ENCODE peak calls at places on chromosomes 6 and 20, in six cellular contexts. One of them, this sample, is unnamed.

GRCh38 chr6:43495409-43495941 is 14.7 kb downstream of the LRRC73 start:
- DNase-seq in body of pancreas: no peak
- DNase-seq in transverse colon: peak; percentile 36
- DNase-seq in A549: no peak
- DNase-seq in right lobe of liver: no peak
- DNase-seq in esophagus squamous epithelium: no peak
- DNase-seq in this sample: no peak

GRCh38 chr20:3616250-3616649 is 46.9 kb downstream of the GFRA4 start:
- DNase-seq in esophagus squamous epithelium: no peak
- DNase-seq in A549: no peak
- DNase-seq in right lobe of liver: no peak
- DNase-seq in body of pancreas: peak; percentile 49
- DNase-seq in transverse colon: no peak
- DNase-seq in this sample: no peak

GRCh38 chr6:143598466-143599080 is 79.2 kb upstream of the PHACTR2 start:
- DNase-seq in right lobe of liver: no peak
- DNase-seq in A549: no peak
- DNase-seq in body of pancreas: no peak
- DNase-seq in transverse colon: no peak
- DNase-seq in esophagus squamous epithelium: no peak
- DNase-seq in this sample: no peak

GRCh38 chr6:52815167-52816092 is 11.8 kb upstream of the GSTA1 start:
- DNase-seq in right lobe of liver: peak; percentile 78
- DNase-seq in body of pancreas: peak; percentile 70
- DNase-seq in esophagus squamous epithelium: no peak
- DNase-seq in A549: peak; percentile 64
- DNase-seq in transverse colon: peak; percentile 52
- DNase-seq in this sample: no peak

GRCh38 chr20:50043573-50044352 is 61.0 kb downstream of the SNAI1 start:
- DNase-seq in transverse colon: no peak
- DNase-seq in esophagus squamous epithelium: no peak
- DNase-seq in right lobe of liver: no peak
- DNase-seq in A549: no peak
- DNase-seq in body of pancreas: no peak
- DNase-seq in this sample: no peak

GRCh38 chr20:8972963-8973362 is 95.9 kb upstream of the PLCB4 start:
- DNase-seq in body of pancreas: no peak
- DNase-seq in esophagus squamous epithelium: no peak
- DNase-seq in transverse colon: no peak
- DNase-seq in right lobe of liver: no peak
- DNase-seq in A549: no peak
- DNase-seq in this sample: no peak

GRCh38 chr6:26571592-26572296 is 25.0 kb upstream of the ABT1 start:
- DNase-seq in esophagus squamous epithelium: no peak
- DNase-seq in transverse colon: peak; percentile 47
- DNase-seq in right lobe of liver: peak; percentile 59
- DNase-seq in body of pancreas: peak; percentile 82
- DNase-seq in A549: no peak
- DNase-seq in this sample: no peak

GRCh38 chr6:22106445-22106844 is 190.4 kb downstream of the PRL start:
- DNase-seq in right lobe of liver: no peak
- DNase-seq in transverse colon: no peak
- DNase-seq in A549: no peak
- DNase-seq in esophagus squamous epithelium: no peak
- DNase-seq in body of pancreas: no peak
- DNase-seq in this sample: no peak

GRCh38 chr6:70549327-70549726 is 17.4 kb upstream of the SDHAF4 start:
- DNase-seq in esophagus squamous epithelium: no peak
- DNase-seq in transverse colon: no peak
- DNase-seq in body of pancreas: no peak
- DNase-seq in A549: no peak
- DNase-seq in right lobe of liver: no peak
- DNase-seq in this sample: no peak

GRCh38 chr20:47576516-47577033 is 74.9 kb downstream of the NCOA3 start:
- DNase-seq in A549: peak; percentile 81
- DNase-seq in esophagus squamous epithelium: no peak
- DNase-seq in body of pancreas: peak; percentile 69
- DNase-seq in right lobe of liver: peak; percentile 84
- DNase-seq in transverse colon: peak; percentile 57
- DNase-seq in this sample: peak; percentile 71

GRCh38 chr6:26330835-26331808 is 33.9 kb upstream of the BTN3A2 start:
- DNase-seq in body of pancreas: no peak
- DNase-seq in transverse colon: no peak
- DNase-seq in A549: no peak
- DNase-seq in right lobe of liver: no peak
- DNase-seq in esophagus squamous epithelium: no peak
- DNase-seq in this sample: no peak

GRCh38 chr6:160279850-160280249 is 21.2 kb upstream of the SLC22A2 start:
- DNase-seq in body of pancreas: no peak
- DNase-seq in A549: no peak
- DNase-seq in esophagus squamous epithelium: no peak
- DNase-seq in right lobe of liver: no peak
- DNase-seq in transverse colon: no peak
- DNase-seq in this sample: no peak

GRCh38 chr6:20998748-20999448 is 464.6 kb downstream of the CDKAL1 start:
- DNase-seq in transverse colon: no peak
- DNase-seq in esophagus squamous epithelium: no peak
- DNase-seq in right lobe of liver: no peak
- DNase-seq in A549: no peak
- DNase-seq in body of pancreas: no peak
- DNase-seq in this sample: no peak

GRCh38 chr6:168292911-168293310 is 26.7 kb downstream of the DACT2 start:
- DNase-seq in esophagus squamous epithelium: no peak
- DNase-seq in transverse colon: no peak
- DNase-seq in right lobe of liver: peak; percentile 36
- DNase-seq in A549: no peak
- DNase-seq in body of pancreas: no peak
- DNase-seq in this sample: no peak

DNA sequence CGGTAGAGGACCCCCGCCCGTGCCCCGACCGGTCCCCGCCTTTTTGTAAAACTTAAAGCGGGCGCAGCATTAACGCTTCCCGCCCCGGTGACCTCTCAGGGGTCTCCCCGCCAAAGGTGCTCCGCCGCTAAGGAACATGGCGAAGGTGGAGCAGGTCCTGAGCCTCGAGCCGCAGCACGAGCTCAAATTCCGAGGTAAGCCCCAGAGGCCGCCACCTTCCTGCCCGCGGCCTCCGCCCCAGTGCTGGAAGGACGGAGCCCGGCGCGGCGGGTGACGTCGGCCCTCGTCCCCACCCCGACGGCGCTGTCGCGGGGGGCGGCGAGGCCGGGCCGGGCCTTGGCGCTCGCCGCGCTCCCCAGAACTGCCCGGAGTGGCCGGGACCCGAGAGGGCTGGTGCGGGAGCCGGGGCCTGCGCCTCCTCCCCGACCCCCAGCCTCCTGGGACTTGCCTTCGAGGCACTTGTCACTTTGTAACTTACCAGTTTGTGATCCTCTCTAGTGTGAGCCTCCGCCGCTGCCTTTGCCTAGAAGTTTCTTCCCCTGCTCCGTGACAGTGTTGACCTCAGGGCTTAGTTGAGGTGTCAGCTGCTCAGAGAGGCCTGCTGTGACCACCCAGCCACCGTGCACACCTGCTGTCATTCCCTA is 417 bp downstream of the VAPB start:
- DNase-seq in body of pancreas: peak; percentile 47
- DNase-seq in transverse colon: peak; percentile 48
- DNase-seq in esophagus squamous epithelium: no peak
- DNase-seq in A549: no peak
- DNase-seq in right lobe of liver: peak; percentile 48
- DNase-seq in this sample: no peak
- TF ChIP-seq POLR2A in body of pancreas: peak; percentile 4
- TF ChIP-seq POLR2A in transverse colon: peak; percentile 37
- TF ChIP-seq POLR2A in esophagus squamous epithelium: peak; percentile 1
- TF ChIP-seq POLR2A in A549: no peak
- TF ChIP-seq POLR2A in right lobe of liver: no peak
- TF ChIP-seq POLR2A in this sample: no peak

GRCh38 chr6:25026723-25027122 is 91.0 kb upstream of the RIPOR2 start:
- DNase-seq in A549: no peak
- DNase-seq in transverse colon: no peak
- DNase-seq in right lobe of liver: no peak
- DNase-seq in body of pancreas: no peak
- DNase-seq in esophagus squamous epithelium: no peak
- DNase-seq in this sample: no peak

GRCh38 chr6:25028346-25028745 is 92.6 kb upstream of the RIPOR2 start:
- DNase-seq in right lobe of liver: no peak
- DNase-seq in esophagus squamous epithelium: no peak
- DNase-seq in A549: no peak
- DNase-seq in body of pancreas: no peak
- DNase-seq in transverse colon: no peak
- DNase-seq in this sample: no peak

GRCh38 chr6:25025919-25026301 is 90.2 kb upstream of the RIPOR2 start:
- DNase-seq in right lobe of liver: no peak
- DNase-seq in esophagus squamous epithelium: no peak
- DNase-seq in A549: no peak
- DNase-seq in body of pancreas: no peak
- DNase-seq in transverse colon: no peak
- DNase-seq in this sample: no peak

GRCh38 chr6:25025248-25025918 is 89.6 kb upstream of the RIPOR2 start:
- DNase-seq in A549: no peak
- DNase-seq in esophagus squamous epithelium: no peak
- DNase-seq in transverse colon: no peak
- DNase-seq in right lobe of liver: no peak
- DNase-seq in body of pancreas: no peak
- DNase-seq in this sample: no peak

DNA sequence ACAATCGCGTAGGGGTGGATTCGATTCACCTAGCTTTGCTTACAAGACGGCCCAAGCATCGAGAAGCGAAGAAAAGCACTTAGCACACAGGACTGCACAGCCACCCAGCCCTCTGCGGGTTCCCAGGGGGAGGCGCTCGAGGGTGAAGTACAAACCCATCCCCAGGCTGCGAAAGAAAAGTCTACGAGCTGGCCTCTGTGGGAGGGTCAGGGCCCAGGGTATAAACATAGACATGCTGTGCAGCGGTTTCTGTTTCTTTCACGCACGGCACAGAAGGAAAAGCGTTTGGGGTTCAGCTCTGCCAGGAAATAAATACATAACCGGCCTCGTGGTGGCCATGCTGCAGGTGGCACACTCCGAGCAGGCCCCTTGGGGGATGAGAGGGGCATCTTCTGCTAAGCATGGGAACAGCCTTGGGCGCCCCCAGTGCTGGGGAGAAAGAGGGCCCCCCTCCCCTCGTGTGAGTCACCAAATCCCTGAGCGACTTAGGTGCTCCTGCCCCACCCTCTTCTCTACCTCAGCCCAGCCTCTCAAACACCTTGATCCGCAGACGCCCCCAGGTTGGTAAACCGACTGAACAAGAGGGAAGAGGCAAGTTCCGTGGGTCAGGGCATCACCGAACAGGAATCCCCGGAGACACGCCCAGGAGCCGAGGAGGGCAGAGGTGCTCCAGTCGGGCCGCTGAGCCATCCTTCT is 91.6 kb upstream of the RIPOR2 start:
- DNase-seq in A549: no peak
- DNase-seq in transverse colon: peak; percentile 70
- DNase-seq in right lobe of liver: no peak
- DNase-seq in esophagus squamous epithelium: no peak
- DNase-seq in body of pancreas: no peak
- DNase-seq in this sample: peak; percentile 89
- TF ChIP-seq CTCF in A549: no peak
- TF ChIP-seq CTCF in transverse colon: no peak
- TF ChIP-seq CTCF in right lobe of liver: no peak
- TF ChIP-seq CTCF in esophagus squamous epithelium: no peak
- TF ChIP-seq CTCF in body of pancreas: no peak
- TF ChIP-seq CTCF in this sample: peak; percentile 22

GRCh38 chr6:15255481-15256414 is 9.9 kb downstream of the JARID2 start:
- DNase-seq in esophagus squamous epithelium: no peak
- DNase-seq in right lobe of liver: no peak
- DNase-seq in A549: no peak
- DNase-seq in transverse colon: no peak
- DNase-seq in body of pancreas: no peak
- DNase-seq in this sample: peak; percentile 57
- H3K4me3 ChIP-seq in esophagus squamous epithelium: no peak overlapping the region
- H3K4me3 ChIP-seq in right lobe of liver: no peak overlapping the region
- H3K4me3 ChIP-seq in A549: no peak overlapping the region
- H3K4me3 ChIP-seq in transverse colon: no peak overlapping the region
- H3K4me3 ChIP-seq in body of pancreas: no peak overlapping the region
- H3K4me3 ChIP-seq in this sample: no peak overlapping the region

GRCh38 chr6:110960014-110960390 is 1.5 kb downstream of the GTF3C6 start:
- DNase-seq in body of pancreas: no peak
- DNase-seq in transverse colon: no peak
- DNase-seq in right lobe of liver: no peak
- DNase-seq in A549: no peak
- DNase-seq in esophagus squamous epithelium: no peak
- DNase-seq in this sample: no peak

GRCh38 chr6:110953633-110954303 is 4.7 kb upstream of the GTF3C6 start:
- DNase-seq in right lobe of liver: no peak
- DNase-seq in esophagus squamous epithelium: no peak
- DNase-seq in A549: no peak
- DNase-seq in body of pancreas: no peak
- DNase-seq in transverse colon: no peak
- DNase-seq in this sample: no peak

DNA sequence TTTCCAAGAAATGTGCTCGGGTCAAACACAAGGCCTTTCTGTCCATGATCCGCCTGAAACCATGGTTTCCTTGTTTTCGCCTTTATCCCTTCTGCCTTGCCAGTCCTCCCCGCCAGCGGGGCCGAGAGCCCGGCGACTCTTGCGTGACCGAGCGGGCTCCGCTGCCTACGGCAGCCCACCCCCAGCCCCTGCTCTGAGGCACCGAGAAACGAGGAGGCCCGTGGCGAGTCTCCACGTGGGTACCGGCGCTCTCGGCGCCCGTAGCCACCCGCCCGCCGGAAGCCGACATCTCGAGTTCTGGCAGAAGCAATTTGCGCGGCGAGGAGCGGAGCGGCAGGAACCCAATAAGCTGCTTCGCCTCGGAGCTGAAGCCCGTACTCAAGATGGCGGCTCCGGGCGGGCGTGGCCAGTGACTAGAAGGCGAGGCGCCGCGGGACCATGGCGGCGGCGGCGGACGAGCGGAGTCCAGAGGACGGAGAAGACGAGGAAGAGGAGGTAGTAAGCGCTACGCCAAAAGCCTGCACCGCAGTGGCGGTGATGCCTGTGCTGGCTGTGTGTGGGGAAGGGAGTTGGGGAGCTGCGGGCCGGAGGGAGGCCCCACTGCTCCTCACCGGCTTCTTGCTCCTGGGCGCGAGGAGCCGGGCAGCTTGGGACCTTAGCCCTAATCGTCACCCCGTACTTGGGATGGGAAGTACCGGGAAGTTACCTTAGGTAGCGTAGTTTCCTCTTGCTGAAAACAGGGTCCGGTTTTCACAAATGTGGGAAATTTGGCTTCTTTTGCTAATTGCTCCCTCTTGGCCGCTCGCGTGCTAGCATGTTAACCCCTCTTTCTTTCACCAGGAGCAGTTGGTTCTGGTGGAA is at the start of gene GTF3C6:
- DNase-seq in esophagus squamous epithelium: peak; percentile 83
- DNase-seq in body of pancreas: peak; percentile 95
- DNase-seq in transverse colon: peak; percentile 94
- DNase-seq in right lobe of liver: peak; percentile 95
- DNase-seq in A549: no peak
- DNase-seq in this sample: peak; percentile 96
- TF ChIP-seq POLR2A in esophagus squamous epithelium: peak; percentile 73
- TF ChIP-seq POLR2A in body of pancreas: peak; percentile 92
- TF ChIP-seq POLR2A in transverse colon: peak; percentile 90
- TF ChIP-seq POLR2A in right lobe of liver: peak; percentile 91
- TF ChIP-seq POLR2A in A549: peak; percentile 91
- TF ChIP-seq POLR2A in this sample: peak; percentile 79

GRCh38 chr6:130020892-130021483 is 2.6 kb downstream of the L3MBTL3 start:
- DNase-seq in transverse colon: peak; percentile 87
- DNase-seq in right lobe of liver: peak; percentile 85
- DNase-seq in esophagus squamous epithelium: peak; percentile 10
- DNase-seq in A549: peak; percentile 28
- DNase-seq in body of pancreas: peak; percentile 83
- DNase-seq in this sample: peak; percentile 94
- TF ChIP-seq CTCF in transverse colon: peak; percentile 71
- TF ChIP-seq CTCF in right lobe of liver: peak; percentile 71
- TF ChIP-seq CTCF in esophagus squamous epithelium: peak; percentile 74
- TF ChIP-seq CTCF in A549: peak; percentile 76
- TF ChIP-seq CTCF in body of pancreas: peak; percentile 71
- TF ChIP-seq CTCF in this sample: peak; percentile 71

GRCh38 chr6:27809067-27809938 is 102.9 kb downstream of the OR2B2 start:
- DNase-seq in A549: no peak
- DNase-seq in body of pancreas: no peak
- DNase-seq in right lobe of liver: no peak
- DNase-seq in esophagus squamous epithelium: no peak
- DNase-seq in transverse colon: no peak
- DNase-seq in this sample: no peak
- H3K4me3 ChIP-seq in A549: peak overlapping the region; percentile 53
- H3K4me3 ChIP-seq in body of pancreas: no peak overlapping the region
- H3K4me3 ChIP-seq in right lobe of liver: no peak overlapping the region
- H3K4me3 ChIP-seq in esophagus squamous epithelium: peak overlapping the region; percentile 69
- H3K4me3 ChIP-seq in transverse colon: peak overlapping the region; percentile 67
- H3K4me3 ChIP-seq in this sample: peak overlapping the region; percentile 80